ENCODE peak calls at places on chromosome 15, in nine cellular contexts. One of them, this sample, is unnamed.

GRCh38 chr15:27977656-27978055 is 121.5 kb downstream of the OCA2 start:
- DNase-seq in MM.1S: no peak
- DNase-seq in cardiac fibroblast: no peak
- DNase-seq in AG09309: no peak
- DNase-seq in IMR-90: no peak
- DNase-seq in Calu3: no peak
- DNase-seq in GM06990: no peak
- DNase-seq in hepatocyte: no peak
- DNase-seq in AG04449: no peak
- DNase-seq in this sample: no peak

GRCh38 chr15:56086566-56086965 is 93.2 kb upstream of the NEDD4 start:
- DNase-seq in cardiac fibroblast: no peak
- DNase-seq in GM06990: no peak
- DNase-seq in MM.1S: no peak
- DNase-seq in AG04449: no peak
- DNase-seq in Calu3: no peak
- DNase-seq in AG09309: no peak
- DNase-seq in IMR-90: no peak
- DNase-seq in hepatocyte: no peak
- DNase-seq in this sample: no peak

GRCh38 chr15:99424978-99425665 is 140.7 kb upstream of the MEF2A start:
- DNase-seq in Calu3: peak
- DNase-seq in AG04449: peak
- DNase-seq in IMR-90: peak
- DNase-seq in GM06990: no peak
- DNase-seq in cardiac fibroblast: peak
- DNase-seq in AG09309: peak
- DNase-seq in hepatocyte: peak
- DNase-seq in MM.1S: no peak
- DNase-seq in this sample: peak

GRCh38 chr15:64877435-64877834 is 34.3 kb upstream of the ANKDD1A start:
- DNase-seq in cardiac fibroblast: peak
- DNase-seq in GM06990: no peak
- DNase-seq in IMR-90: no peak
- DNase-seq in MM.1S: peak
- DNase-seq in Calu3: no peak
- DNase-seq in hepatocyte: no peak
- DNase-seq in AG04449: no peak
- DNase-seq in AG09309: no peak
- DNase-seq in this sample: no peak

GRCh38 chr15:62889734-62890505 is 152.6 kb upstream of the TPM1 start:
- DNase-seq in GM06990: no peak
- DNase-seq in AG09309: no peak
- DNase-seq in AG04449: no peak
- DNase-seq in MM.1S: no peak
- DNase-seq in cardiac fibroblast: peak
- DNase-seq in Calu3: peak
- DNase-seq in hepatocyte: no peak
- DNase-seq in IMR-90: peak
- DNase-seq in this sample: no peak

GRCh38 chr15:76338555-76339301 is 2.2 kb downstream of the ISL2 start:
- DNase-seq in cardiac fibroblast: no peak
- DNase-seq in GM06990: no peak
- DNase-seq in AG09309: no peak
- DNase-seq in Calu3: no peak
- DNase-seq in AG04449: no peak
- DNase-seq in MM.1S: no peak
- DNase-seq in IMR-90: no peak
- DNase-seq in hepatocyte: no peak
- DNase-seq in this sample: peak

GRCh38 chr15:94744080-94744793 is 512.9 kb downstream of the MCTP2 start:
- DNase-seq in GM06990: no peak
- DNase-seq in MM.1S: no peak
- DNase-seq in IMR-90: no peak
- DNase-seq in AG04449: no peak
- DNase-seq in Calu3: no peak
- DNase-seq in cardiac fibroblast: no peak
- DNase-seq in hepatocyte: no peak
- DNase-seq in AG09309: no peak
- DNase-seq in this sample: no peak

GRCh38 chr15:70406624-70407390 is 309.1 kb upstream of the TLE3 start:
- DNase-seq in IMR-90: no peak
- DNase-seq in Calu3: no peak
- DNase-seq in MM.1S: no peak
- DNase-seq in AG09309: no peak
- DNase-seq in GM06990: no peak
- DNase-seq in hepatocyte: no peak
- DNase-seq in AG04449: no peak
- DNase-seq in cardiac fibroblast: no peak
- DNase-seq in this sample: no peak

GRCh38 chr15:61517776-61518175 is 288.7 kb upstream of the RORA start:
- DNase-seq in IMR-90: no peak
- DNase-seq in AG04449: no peak
- DNase-seq in MM.1S: no peak
- DNase-seq in Calu3: no peak
- DNase-seq in cardiac fibroblast: no peak
- DNase-seq in hepatocyte: no peak
- DNase-seq in GM06990: no peak
- DNase-seq in AG09309: no peak
- DNase-seq in this sample: no peak

GRCh38 chr15:31447893-31448634 is 121.4 kb downstream of the KLF13 start:
- DNase-seq in hepatocyte: no peak
- DNase-seq in Calu3: no peak
- DNase-seq in IMR-90: no peak
- DNase-seq in GM06990: no peak
- DNase-seq in AG09309: no peak
- DNase-seq in cardiac fibroblast: no peak
- DNase-seq in AG04449: no peak
- DNase-seq in MM.1S: no peak
- DNase-seq in this sample: no peak

GRCh38 chr15:99537344-99537743 is 28.4 kb upstream of the MEF2A start:
- DNase-seq in AG09309: no peak
- DNase-seq in Calu3: no peak
- DNase-seq in IMR-90: peak
- DNase-seq in AG04449: no peak
- DNase-seq in GM06990: no peak
- DNase-seq in cardiac fibroblast: peak
- DNase-seq in hepatocyte: no peak
- DNase-seq in MM.1S: no peak
- DNase-seq in this sample: no peak

GRCh38 chr15:75921732-75922703 is 18.3 kb downstream of the FBXO22 start:
- DNase-seq in GM06990: no peak
- DNase-seq in MM.1S: no peak
- DNase-seq in IMR-90: peak
- DNase-seq in AG09309: peak
- DNase-seq in AG04449: peak
- DNase-seq in hepatocyte: peak
- DNase-seq in cardiac fibroblast: peak
- DNase-seq in Calu3: peak
- DNase-seq in this sample: no peak

GRCh38 chr15:60605879-60606304 is 127.0 kb upstream of the ICE2 start:
- DNase-seq in AG09309: peak
- DNase-seq in GM06990: no peak
- DNase-seq in Calu3: no peak
- DNase-seq in IMR-90: peak
- DNase-seq in AG04449: peak
- DNase-seq in cardiac fibroblast: peak
- DNase-seq in hepatocyte: no peak
- DNase-seq in MM.1S: no peak
- DNase-seq in this sample: no peak

GRCh38 chr15:95558916-95559315 is 771.6 kb upstream of the NR2F2 start:
- DNase-seq in Calu3: no peak
- DNase-seq in MM.1S: no peak
- DNase-seq in IMR-90: peak
- DNase-seq in AG09309: no peak
- DNase-seq in AG04449: no peak
- DNase-seq in GM06990: no peak
- DNase-seq in cardiac fibroblast: peak
- DNase-seq in hepatocyte: no peak
- DNase-seq in this sample: no peak

GRCh38 chr15:85580914-85581313 is 200.5 kb downstream of the AKAP13 start:
- DNase-seq in MM.1S: no peak
- DNase-seq in GM06990: peak
- DNase-seq in AG09309: no peak
- DNase-seq in IMR-90: no peak
- DNase-seq in hepatocyte: no peak
- DNase-seq in AG04449: no peak
- DNase-seq in cardiac fibroblast: peak
- DNase-seq in Calu3: peak
- DNase-seq in this sample: no peak

GRCh38 chr15:81758789-81759188 is 287.0 kb downstream of the MEX3B start:
- DNase-seq in AG04449: no peak
- DNase-seq in cardiac fibroblast: no peak
- DNase-seq in hepatocyte: no peak
- DNase-seq in GM06990: no peak
- DNase-seq in MM.1S: no peak
- DNase-seq in Calu3: no peak
- DNase-seq in AG09309: no peak
- DNase-seq in IMR-90: no peak
- DNase-seq in this sample: no peak

GRCh38 chr15:67732994-67733393 is 92.3 kb upstream of the SKOR1 start:
- DNase-seq in Calu3: no peak
- DNase-seq in AG04449: no peak
- DNase-seq in cardiac fibroblast: no peak
- DNase-seq in IMR-90: no peak
- DNase-seq in hepatocyte: no peak
- DNase-seq in MM.1S: no peak
- DNase-seq in AG09309: no peak
- DNase-seq in GM06990: no peak
- DNase-seq in this sample: no peak

GRCh38 chr15:67865331-67865730 is 25.5 kb upstream of the RNU6-1 start:
- DNase-seq in MM.1S: no peak
- DNase-seq in IMR-90: peak
- DNase-seq in GM06990: no peak
- DNase-seq in Calu3: no peak
- DNase-seq in hepatocyte: no peak
- DNase-seq in cardiac fibroblast: no peak
- DNase-seq in AG04449: peak
- DNase-seq in AG09309: no peak
- DNase-seq in this sample: no peak

GRCh38 chr15:66682865-66683264 is 19.2 kb upstream of the SMAD6 start:
- DNase-seq in AG04449: no peak
- DNase-seq in IMR-90: peak
- DNase-seq in cardiac fibroblast: peak
- DNase-seq in GM06990: no peak
- DNase-seq in Calu3: no peak
- DNase-seq in hepatocyte: no peak
- DNase-seq in MM.1S: no peak
- DNase-seq in AG09309: no peak
- DNase-seq in this sample: no peak

GRCh38 chr15:33392453-33392852 is 81.7 kb downstream of the RYR3 start:
- DNase-seq in MM.1S: no peak
- DNase-seq in AG09309: no peak
- DNase-seq in Calu3: no peak
- DNase-seq in IMR-90: no peak
- DNase-seq in GM06990: no peak
- DNase-seq in AG04449: no peak
- DNase-seq in hepatocyte: no peak
- DNase-seq in cardiac fibroblast: no peak
- DNase-seq in this sample: no peak

GRCh38 chr15:101532865-101533264 is 43.4 kb upstream of the PCSK6 start:
- DNase-seq in cardiac fibroblast: no peak
- DNase-seq in MM.1S: no peak
- DNase-seq in hepatocyte: no peak
- DNase-seq in Calu3: no peak
- DNase-seq in AG04449: no peak
- DNase-seq in GM06990: no peak
- DNase-seq in AG09309: no peak
- DNase-seq in IMR-90: no peak
- DNase-seq in this sample: no peak

GRCh38 chr15:88476635-88477038 is 9.1 kb downstream of the MRPS11 start:
- DNase-seq in AG04449: no peak
- DNase-seq in IMR-90: peak
- DNase-seq in MM.1S: peak
- DNase-seq in GM06990: no peak
- DNase-seq in hepatocyte: peak
- DNase-seq in cardiac fibroblast: peak
- DNase-seq in AG09309: no peak
- DNase-seq in Calu3: peak
- DNase-seq in this sample: peak
- TF ChIP-seq CTCF in AG04449: peak
- TF ChIP-seq CTCF in IMR-90: peak
- TF ChIP-seq CTCF in MM.1S: peak
- TF ChIP-seq CTCF in GM06990: peak
- TF ChIP-seq CTCF in hepatocyte: peak
- TF ChIP-seq CTCF in cardiac fibroblast: peak
- TF ChIP-seq CTCF in AG09309: peak
- TF ChIP-seq CTCF in Calu3: peak
- TF ChIP-seq CTCF in this sample: no peak

DNA sequence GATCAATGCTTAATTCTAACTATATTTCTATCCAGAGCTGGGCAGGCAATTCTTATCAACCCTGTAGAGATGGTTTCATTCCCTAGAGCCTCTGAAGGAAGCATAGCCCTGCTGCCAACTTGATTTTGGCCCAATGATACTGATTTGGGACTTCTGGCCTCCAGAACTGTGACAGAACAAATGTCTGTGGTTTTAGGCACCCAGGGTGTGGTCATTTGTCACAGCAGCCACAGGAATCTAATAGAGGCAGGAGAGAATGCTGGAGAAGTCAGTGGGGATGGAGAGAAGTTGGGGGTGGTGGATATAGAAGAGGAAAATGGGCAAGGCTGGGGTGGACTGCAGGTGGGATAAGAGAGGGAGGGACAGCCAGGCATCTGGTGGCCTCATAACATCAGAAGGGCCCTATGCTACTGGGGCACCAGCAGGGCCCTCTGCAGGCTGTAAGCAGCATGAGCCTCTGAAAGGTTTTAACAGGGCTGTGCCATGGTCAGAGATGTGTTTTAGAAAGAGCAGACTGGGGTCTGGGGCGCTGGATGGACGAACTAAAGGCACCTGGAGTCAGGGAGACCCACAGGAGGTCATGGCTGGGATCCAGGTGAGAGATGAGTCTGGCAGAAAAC is 19.8 kb downstream of the MRPS11 start:
- DNase-seq in MM.1S: no peak
- DNase-seq in AG04449: no peak
- DNase-seq in AG09309: no peak
- DNase-seq in Calu3: no peak
- DNase-seq in GM06990: no peak
- DNase-seq in cardiac fibroblast: no peak
- DNase-seq in hepatocyte: no peak
- DNase-seq in IMR-90: no peak
- DNase-seq in this sample: no peak
- TF ChIP-seq CTCF in MM.1S: no peak
- TF ChIP-seq CTCF in AG04449: no peak
- TF ChIP-seq CTCF in AG09309: no peak
- TF ChIP-seq CTCF in Calu3: no peak
- TF ChIP-seq CTCF in GM06990: no peak
- TF ChIP-seq CTCF in cardiac fibroblast: no peak
- TF ChIP-seq CTCF in hepatocyte: no peak
- TF ChIP-seq CTCF in IMR-90: no peak
- TF ChIP-seq CTCF in this sample: no peak

GRCh38 chr15:78914027-78914764 is 30.6 kb downstream of the CTSH start:
- DNase-seq in AG09309: no peak
- DNase-seq in hepatocyte: no peak
- DNase-seq in cardiac fibroblast: peak
- DNase-seq in Calu3: peak
- DNase-seq in IMR-90: no peak
- DNase-seq in AG04449: no peak
- DNase-seq in GM06990: no peak
- DNase-seq in MM.1S: no peak
- DNase-seq in this sample: no peak
- TF ChIP-seq CTCF in AG09309: peak
- TF ChIP-seq CTCF in hepatocyte: peak
- TF ChIP-seq CTCF in cardiac fibroblast: peak
- TF ChIP-seq CTCF in Calu3: no peak
- TF ChIP-seq CTCF in IMR-90: peak
- TF ChIP-seq CTCF in AG04449: peak
- TF ChIP-seq CTCF in GM06990: no peak
- TF ChIP-seq CTCF in MM.1S: no peak
- TF ChIP-seq CTCF in this sample: no peak

GRCh38 chr15:44023176-44023575 is 171.9 kb downstream of the FRMD5 start:
- DNase-seq in IMR-90: peak
- DNase-seq in Calu3: no peak
- DNase-seq in GM06990: no peak
- DNase-seq in hepatocyte: no peak
- DNase-seq in cardiac fibroblast: peak
- DNase-seq in AG09309: no peak
- DNase-seq in AG04449: no peak
- DNase-seq in MM.1S: no peak
- DNase-seq in this sample: no peak
- TF ChIP-seq CTCF in IMR-90: no peak
- TF ChIP-seq CTCF in Calu3: no peak
- TF ChIP-seq CTCF in GM06990: peak
- TF ChIP-seq CTCF in hepatocyte: no peak
- TF ChIP-seq CTCF in cardiac fibroblast: peak
- TF ChIP-seq CTCF in AG09309: no peak
- TF ChIP-seq CTCF in AG04449: no peak
- TF ChIP-seq CTCF in MM.1S: no peak
- TF ChIP-seq CTCF in this sample: no peak